ENCODE peak calls at places on chromosome 21, in seven cellular contexts. R is heart right ventricle, B is dorsolateral prefrontal cortex, F is right lobe of liver, J is pancreas, X is cardiac muscle cell, N is stomach. V is an unnamed sample.
A peak's percentile ranks its signal among the peaks of the same experiment; 100 is the strongest.

GRCh38 chr21:39633043-39633442 is 20.3 kb downstream of the B3GALT5 start:
- DNase-seq in R (no peak), B (no peak), F (no peak), J (no peak), X (no peak), N (no peak), V (no peak)

GRCh38 chr21:34795152-34796141 is 126.7 kb downstream of the CLIC6 start:
- DNase-seq in R (no peak), B (no peak), F (peak; percentile 70), J (no peak), X (no peak), N (peak; percentile 38), V (no peak)

GRCh38 chr21:34131586-34131985 is 58.2 kb downstream of the MRPS6 start:
- DNase-seq in R (no peak), B (no peak), F (no peak), J (no peak), X (no peak), N (no peak), V (no peak)

GRCh38 chr21:15064576-15065380 is at the start of gene NRIP1:
- DNase-seq in R (peak; percentile 94), B (peak; percentile 87), F (peak; percentile 95), J (peak; percentile 94), X (peak; percentile 92), N (peak; percentile 92), V (peak; percentile 65)

GRCh38 chr21:42942244-42942643 is 16.8 kb upstream of the ERVH48-1 start:
- DNase-seq in R (no peak), B (no peak), F (no peak), J (no peak), X (no peak), N (no peak), V (no peak)

GRCh38 chr21:31326478-31327247 is 17.4 kb downstream of the TIAM1 start:
- DNase-seq in R (no peak), B (no peak), F (no peak), J (no peak), X (no peak), N (no peak), V (no peak)

GRCh38 chr21:20999567-21000169 is 1.5 kb downstream of the NCAM2 start:
- DNase-seq in R (peak; percentile 34), B (peak; percentile 28), F (no peak), J (no peak), X (peak; percentile 65), N (no peak), V (no peak)

GRCh38 chr21:42597487-42598158 is 55.8 kb upstream of the PDE9A start:
- DNase-seq in R (no peak), B (no peak), F (no peak), J (no peak), X (no peak), N (no peak), V (no peak)

GRCh38 chr21:31195334-31196015 is 148.6 kb downstream of the TIAM1 start:
- DNase-seq in R (no peak), B (no peak), F (no peak), J (no peak), X (no peak), N (no peak), V (no peak)

GRCh38 chr21:43343992-43344886 is 82.7 kb downstream of the SIK1 start:
- DNase-seq in R (no peak), B (no peak), F (no peak), J (peak; percentile 78), X (no peak), N (peak; percentile 89), V (no peak)

GRCh38 chr21:43025636-43026180 is 49.9 kb downstream of the CBS start:
- DNase-seq in R (no peak), B (no peak), F (no peak), J (no peak), X (no peak), N (no peak), V (peak; percentile 45)

GRCh38 chr21:27346041-27346448 is 379.2 kb upstream of the ADAMTS5 start:
- DNase-seq in R (no peak), B (no peak), F (no peak), J (no peak), X (no peak), N (no peak), V (no peak)

GRCh38 chr21:28309596-28309995 is 683.1 kb downstream of the LTN1 start:
- DNase-seq in R (no peak), B (no peak), F (no peak), J (no peak), X (no peak), N (no peak), V (no peak)

GRCh38 chr21:33901421-33902288 is 13.9 kb downstream of the ATP5PO start:
- DNase-seq in R (peak; percentile 26), B (peak; percentile 27), F (peak; percentile 63), J (no peak), X (peak; percentile 65), N (no peak), V (no peak)

GRCh38 chr21:43270800-43271261 is 102.0 kb downstream of the CRYAA start:
- DNase-seq in R (no peak), B (peak; percentile 76), F (no peak), J (no peak), X (no peak), N (no peak), V (no peak)

GRCh38 chr21:28334407-28334806 is 658.3 kb downstream of the LTN1 start:
- DNase-seq in R (no peak), B (no peak), F (no peak), J (no peak), X (no peak), N (no peak), V (no peak)

GRCh38 chr21:20010691-20011200 is 987.5 kb upstream of the NCAM2 start:
- DNase-seq in R (no peak), B (no peak), F (no peak), J (no peak), X (no peak), N (no peak), V (no peak)

GRCh38 chr21:28547795-28548194 is 444.9 kb downstream of the LTN1 start:
- DNase-seq in R (no peak), B (no peak), F (no peak), J (no peak), X (no peak), N (no peak), V (no peak)

DNA sequence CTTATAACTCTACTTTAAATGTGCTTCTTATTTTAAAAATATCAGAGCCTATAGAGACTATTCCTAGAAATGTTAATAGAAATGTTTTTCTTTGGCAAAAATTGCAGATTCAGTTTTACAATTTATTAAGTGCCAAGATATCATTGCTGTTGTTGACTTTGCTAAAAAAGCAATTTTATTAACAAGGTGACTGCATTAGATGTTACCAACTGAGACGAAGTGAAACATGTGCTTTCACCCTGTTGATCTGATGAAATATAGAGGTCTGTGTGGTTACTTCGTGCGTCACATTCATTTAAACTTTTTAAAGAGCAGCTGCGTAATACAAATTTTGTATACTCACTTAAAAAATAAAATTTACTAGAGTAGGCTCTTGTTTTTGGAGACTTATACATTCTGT is 465.7 kb downstream of the USP25 start:
- DNase-seq in R (no peak), B (no peak), F (no peak), J (no peak), X (no peak), N (no peak), V (peak; percentile 13)
- H3K27ac ChIP-seq in R (peak overlapping the region; percentile 71), B (peak overlapping the region; percentile 90), F (peak overlapping the region; percentile 85), J (no peak overlapping the region), X (peak overlapping the region; percentile 95), N (peak overlapping the region; percentile 80), V (no peak overlapping the region)

DNA sequence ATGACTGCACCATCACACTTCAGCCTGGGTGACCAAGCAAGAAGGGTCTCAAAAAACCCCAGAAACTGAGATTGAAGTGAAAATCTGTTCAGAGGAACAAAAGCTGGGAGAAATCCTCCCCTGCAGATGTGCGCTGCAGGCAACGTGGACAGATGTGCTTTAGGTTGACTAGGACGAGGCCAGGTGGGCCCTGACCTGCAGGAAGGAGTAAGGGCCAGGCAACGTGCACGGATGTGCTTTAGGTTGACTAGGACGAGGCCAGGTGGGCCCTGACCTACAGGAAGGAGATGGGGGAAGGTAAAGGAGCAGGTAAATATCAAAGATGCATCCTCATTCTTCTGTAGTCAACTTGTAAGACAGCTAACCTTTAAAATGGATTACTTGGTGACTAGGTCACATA is 2.5 kb upstream of the KRTAP12-1 start:
- DNase-seq in R (no peak), B (no peak), F (no peak), J (no peak), X (no peak), N (no peak), V (no peak)
- H3K27me3 ChIP-seq in R (peaks cover 17% of the 10 kb centered on the region), B (peaks cover 36% of the 10 kb centered on the region), F (no peaks in the 10 kb centered on the region), J (no peaks in the 10 kb centered on the region), X (no peaks in the 10 kb centered on the region), N (no peaks in the 10 kb centered on the region), V (peaks cover 16% of the 10 kb centered on the region)

GRCh38 chr21:36704958-36705678 is 6.2 kb downstream of the SIM2 start:
- DNase-seq in R (no peak), B (no peak), F (peak; percentile 33), J (no peak), X (no peak), N (no peak), V (no peak)
- H3K4me3 ChIP-seq in R (no peak overlapping the region), B (no peak overlapping the region), F (no peak overlapping the region), J (peak overlapping the region; percentile 10), X (no peak overlapping the region), N (peak overlapping the region; percentile 17), V (no peak overlapping the region)

GRCh38 chr21:24046816-24047443 is 1560.4 kb downstream of the MRPL39 start:
- DNase-seq in R (no peak), B (no peak), F (no peak), J (no peak), X (no peak), N (no peak), V (no peak)
- H3K27ac ChIP-seq in R (no peak overlapping the region), B (peak overlapping the region; percentile 77), F (no peak overlapping the region), J (no peak overlapping the region), X (no peak overlapping the region), N (no peak overlapping the region), V (no peak overlapping the region)

GRCh38 chr21:41545500-41546359 is 37.8 kb upstream of the TMPRSS2 start:
- DNase-seq in R (no peak), B (no peak), F (no peak), J (no peak), X (no peak), N (no peak), V (no peak)

GRCh38 chr21:41537356-41537755 is 29.4 kb upstream of the TMPRSS2 start:
- DNase-seq in R (no peak), B (no peak), F (no peak), J (no peak), X (no peak), N (no peak), V (no peak)

GRCh38 chr21:41536827-41537103 is 28.8 kb upstream of the TMPRSS2 start:
- DNase-seq in R (no peak), B (no peak), F (no peak), J (no peak), X (no peak), N (no peak), V (no peak)

GRCh38 chr21:41547111-41547510 is 39.2 kb upstream of the TMPRSS2 start:
- DNase-seq in R (no peak), B (no peak), F (no peak), J (no peak), X (no peak), N (no peak), V (no peak)

GRCh38 chr21:41542727-41543126 is 34.8 kb upstream of the TMPRSS2 start:
- DNase-seq in R (no peak), B (no peak), F (no peak), J (no peak), X (no peak), N (no peak), V (no peak)
- H3K27me3 ChIP-seq in R (peaks cover 16% of the 10 kb centered on the region), B (peaks cover 7% of the 10 kb centered on the region), F (no peaks in the 10 kb centered on the region), J (no peaks in the 10 kb centered on the region), X (no peaks in the 10 kb centered on the region), N (no peaks in the 10 kb centered on the region), V (peaks cover 10% of the 10 kb centered on the region)

GRCh38 chr21:35909456-35910178 is 150.7 kb downstream of the SETD4 start:
- DNase-seq in R (no peak), B (no peak), F (no peak), J (no peak), X (no peak), N (no peak), V (no peak)
- H3K4me3 ChIP-seq in R (no peak overlapping the region), B (no peak overlapping the region), F (no peak overlapping the region), J (no peak overlapping the region), X (no peak overlapping the region), N (no peak overlapping the region), V (no peak overlapping the region)